ENCODE peak calls at places on chromosome 18, in four cellular contexts. I is HCT116; O is stromal cell of bone marrow; Y is naive thymus-derived CD4-positive, alpha-beta T cell. R is an unnamed sample.

GRCh38 chr18:51123481-51123880 is 74.0 kb downstream of the MEX3C start:
- DNase-seq in I (no peak), O (no peak), Y (no peak), R (no peak)

GRCh38 chr18:6434987-6435709 is 20.4 kb upstream of the L3MBTL4 start:
- DNase-seq in I (no peak), O (no peak), Y (no peak), R (no peak)

GRCh38 chr18:9627642-9628041 is 13.3 kb upstream of the PPP4R1 start:
- DNase-seq in I (no peak), O (no peak), Y (no peak), R (no peak)

GRCh38 chr18:9285604-9286003 is 49.0 kb upstream of the TWSG1 start:
- DNase-seq in I (no peak), O (no peak), Y (no peak), R (no peak)

GRCh38 chr18:12008181-12008767 is 27.0 kb downstream of the IMPA2 start:
- DNase-seq in I (no peak), O (no peak), Y (no peak), R (no peak)

GRCh38 chr18:58407649-58408407 is 221.1 kb downstream of the ALPK2 start:
- DNase-seq in I (no peak), O (no peak), Y (no peak), R (no peak)

GRCh38 chr18:7000484-7001096 is 117.0 kb downstream of the LAMA1 start:
- DNase-seq in I (no peak), O (no peak), Y (no peak), R (no peak)

GRCh38 chr18:49861659-49862058 is 48.3 kb upstream of the ACAA2 start:
- DNase-seq in I (no peak), O (no peak), Y (peak), R (no peak)

GRCh38 chr18:68417826-68418225 is 297.1 kb downstream of the TMX3 start:
- DNase-seq in I (no peak), O (no peak), Y (no peak), R (no peak)

GRCh38 chr18:54119524-54120019 is 104.9 kb downstream of the MBD2 start:
- DNase-seq in I (peak), O (peak), Y (peak), R (no peak)

GRCh38 chr18:79383388-79384056 is 12.2 kb upstream of the NFATC1 start:
- DNase-seq in I (no peak), O (no peak), Y (no peak), R (no peak)

GRCh38 chr18:77071711-77072292 is 60.8 kb downstream of the MBP start:
- DNase-seq in I (no peak), O (peak), Y (peak), R (peak)